ENCODE peak calls at places on chromosomes 7 and 10, in seven cellular contexts. X is neuronal stem cell; F is astrocyte of the spinal cord; N is dermis blood vessel endothelial cell; Q is activated CD8-positive, alpha-beta T cell treated with anti-CD3 and anti-CD28 coated beads, Interleukin-2, amount 10 ng/mL, durations not matched to agents 7 days and 5 days; U is stimulated activated effector memory CD8-positive, alpha-beta T cell treated with anti-CD3 and anti-CD28 coated beads, Interleukin-12 subunit alpha, Interleukin-12 subunit beta, amount 100 ng/mL, for 72 hours; G is GM13977. K is an unnamed sample.

GRCh38 chr7:64371116-64371515 is 57.4 kb downstream of the ZNF736 start:
- DNase-seq in X (no peak), F (no peak), N (no peak), Q (no peak), U (no peak), G (no peak), K (no peak)

GRCh38 chr7:155800301-155800700 is 12.0 kb downstream of the SHH start:
- DNase-seq in X (no peak), F (no peak), N (no peak), Q (no peak), U (no peak), G (no peak), K (no peak)

GRCh38 chr10:14024349-14025202 is 306.1 kb downstream of the FRMD4A start:
- DNase-seq in X (no peak), F (no peak), N (no peak), Q (no peak), U (no peak), G (no peak), K (no peak)

GRCh38 chr7:54796150-54796549 is 37.1 kb upstream of the SEC61G start:
- DNase-seq in X (no peak), F (no peak), N (no peak), Q (no peak), U (no peak), G (no peak), K (no peak)

GRCh38 chr10:88899886-88900285 is 19.8 kb downstream of the STAMBPL1 start:
- DNase-seq in X (no peak), F (no peak), N (no peak), Q (no peak), U (no peak), G (no peak), K (no peak)

GRCh38 chr10:70052462-70053211 is at the start of gene MACROH2A2:
- DNase-seq in X (peak; percentile 77), F (peak; percentile 72), N (peak; percentile 18), Q (peak; percentile 26), U (no peak), G (peak; percentile 30), K (no peak)

GRCh38 chr7:17696422-17696821 is 243.9 kb downstream of the SNX13 start:
- DNase-seq in X (no peak), F (peak; percentile 88), N (no peak), Q (no peak), U (no peak), G (no peak), K (no peak)

GRCh38 chr10:89129850-89130396 is 77.2 kb downstream of the CH25H start:
- DNase-seq in X (no peak), F (peak; percentile 91), N (no peak), Q (no peak), U (no peak), G (no peak), K (no peak)

K was measured in DND-41.